ENCODE peak calls at places on chromosomes 2 and 18, in seven cellular contexts. V, A, I, X, W, H and Z are unnamed samples.

GRCh38 chr2:60839126-60839813 is 42.1 kb upstream of the REL start:
- DNase-seq in V (peak; percentile 17), A (no peak), I (no peak), X (no peak), W (no peak), H (peak; percentile 34), Z (peak; percentile 3)

GRCh38 chr2:204691911-204692510 is 146.7 kb downstream of the PARD3B start:
- DNase-seq in V (peak; percentile 9), A (peak; percentile 91), I (peak; percentile 87), X (peak; percentile 44), W (peak; percentile 78), H (peak; percentile 40), Z (peak; percentile 88)

GRCh38 chr2:179171371-179171770 is 93.3 kb downstream of the SESTD1 start:
- DNase-seq in V (no peak), A (no peak), I (no peak), X (no peak), W (no peak), H (no peak), Z (no peak)

GRCh38 chr2:102975996-102976636 is 214.3 kb downstream of the TMEM182 start:
- DNase-seq in V (peak; percentile 36), A (peak; percentile 4), I (no peak), X (peak; percentile 61), W (no peak), H (peak; percentile 73), Z (peak; percentile 83)

GRCh38 chr2:170076189-170076588 is 101.8 kb upstream of the MYO3B start:
- DNase-seq in V (no peak), A (no peak), I (no peak), X (no peak), W (no peak), H (no peak), Z (no peak)

GRCh38 chr18:55786651-55787272 is 198.8 kb upstream of the TCF4 start:
- DNase-seq in V (no peak), A (peak; percentile 36), I (no peak), X (no peak), W (no peak), H (no peak), Z (no peak)

GRCh38 chr2:82258151-82258550 is 1953.6 kb upstream of the LRRTM1 start:
- DNase-seq in V (no peak), A (no peak), I (no peak), X (no peak), W (no peak), H (no peak), Z (no peak)

GRCh38 chr2:209331291-209331844 is 92.5 kb upstream of the MAP2 start:
- DNase-seq in V (no peak), A (peak; percentile 28), I (peak; percentile 21), X (no peak), W (no peak), H (no peak), Z (peak; percentile 81)

GRCh38 chr2:200791905-200792304 is 19.8 kb upstream of the BZW1 start:
- DNase-seq in V (no peak), A (no peak), I (no peak), X (no peak), W (no peak), H (no peak), Z (no peak)

DNA sequence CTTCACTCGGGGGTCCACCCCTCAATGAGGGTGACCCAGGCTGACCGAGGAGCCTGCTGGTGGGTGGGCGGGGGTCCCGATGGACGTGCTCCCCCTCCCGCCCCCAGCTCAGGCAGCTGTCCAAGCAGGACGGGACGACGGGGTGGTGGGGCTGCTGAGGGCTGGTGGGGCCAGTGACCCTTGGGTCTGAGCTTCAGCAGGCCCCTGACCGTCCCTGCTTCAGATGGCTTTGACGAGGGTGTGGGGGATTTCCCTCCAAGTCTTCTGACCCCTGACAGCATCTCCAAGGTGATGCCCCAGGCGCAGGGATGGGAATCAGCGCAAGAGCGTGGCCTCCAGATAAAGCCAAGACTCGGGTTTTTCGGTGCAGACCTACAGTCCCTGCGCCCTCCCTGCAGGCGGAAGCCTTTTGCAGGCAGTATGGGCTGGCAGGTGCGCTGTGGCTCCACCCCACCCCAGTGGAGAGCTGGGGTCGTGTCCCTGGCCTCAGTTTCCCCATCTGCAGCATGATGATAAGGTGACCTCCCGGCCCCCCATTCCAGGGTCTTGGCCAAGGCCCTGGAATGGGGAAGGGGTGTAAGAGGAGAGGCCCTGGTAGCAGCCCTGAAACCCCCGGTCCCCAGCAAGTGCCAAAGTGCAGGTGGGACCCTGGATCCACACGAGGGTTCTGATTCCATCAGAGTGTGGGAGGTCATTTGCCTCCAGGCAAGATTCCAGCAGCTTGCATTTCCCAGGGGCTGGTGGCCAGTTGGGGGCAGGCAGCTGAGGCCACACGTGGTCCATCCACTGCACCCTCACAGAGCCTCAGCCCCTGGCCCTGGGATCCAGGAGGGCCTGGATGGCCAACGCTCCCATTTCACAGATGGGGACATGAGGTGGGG is 8.7 kb downstream of the CROCC2 start:
- DNase-seq in V (no peak), A (no peak), I (no peak), X (no peak), W (no peak), H (no peak), Z (no peak)
- H3K18ac ChIP-seq in V (no peak overlapping the region), A (no peak overlapping the region), I (peak overlapping the region; percentile 37), X (peak overlapping the region; percentile 56), W (no peak overlapping the region), H (no peak overlapping the region), Z (no peak overlapping the region)

GRCh38 chr2:165678882-165679281 is 115.2 kb downstream of the GALNT3 start:
- DNase-seq in V (no peak), A (no peak), I (no peak), X (no peak), W (no peak), H (no peak), Z (no peak)

GRCh38 chr2:165687376-165687775 is 106.7 kb downstream of the GALNT3 start:
- DNase-seq in V (no peak), A (no peak), I (no peak), X (no peak), W (no peak), H (no peak), Z (no peak)

GRCh38 chr2:165681841-165682240 is 112.2 kb downstream of the GALNT3 start:
- DNase-seq in V (no peak), A (no peak), I (no peak), X (no peak), W (no peak), H (no peak), Z (no peak)

DNA sequence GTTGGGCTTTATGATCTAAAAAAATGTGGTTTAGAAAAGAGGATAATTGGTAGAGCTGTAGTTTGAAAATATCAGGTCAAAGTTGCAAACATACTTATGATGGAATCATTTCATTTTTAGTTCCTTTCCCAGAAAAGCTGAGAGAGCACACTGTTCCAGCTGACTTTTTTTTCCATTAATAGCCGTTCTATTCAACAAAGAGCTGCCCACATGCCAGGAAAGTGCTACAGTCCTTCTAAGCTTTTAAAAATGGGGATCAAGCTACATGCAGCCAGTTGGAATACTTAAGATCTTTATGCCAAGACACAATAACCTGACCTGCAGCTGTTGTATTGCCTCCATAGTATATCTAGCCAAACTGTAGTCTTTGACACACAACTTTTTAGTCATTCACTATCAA is 111.5 kb downstream of the GALNT3 start:
- DNase-seq in V (no peak), A (no peak), I (no peak), X (no peak), W (no peak), H (no peak), Z (no peak)
- H3K23ac ChIP-seq in V (no peak overlapping the region), A (no peak overlapping the region), I (no peak overlapping the region), X (no peak overlapping the region), W (no peak overlapping the region), H (no peak overlapping the region), Z (no peak overlapping the region)

GRCh38 chr2:173130521-173131467 is 55.1 kb downstream of the MAP3K20 start:
- DNase-seq in V (no peak), A (no peak), I (no peak), X (no peak), W (no peak), H (no peak), Z (no peak)
- H4K8ac ChIP-seq in V (no peak overlapping the region), A (no peak overlapping the region), I (no peak overlapping the region), X (no peak overlapping the region), W (no peak overlapping the region), H (no peak overlapping the region), Z (no peak overlapping the region)

GRCh38 chr2:121904656-121905055 is 149.2 kb downstream of the TSN start:
- DNase-seq in V (no peak), A (no peak), I (no peak), X (no peak), W (no peak), H (no peak), Z (no peak)

GRCh38 chr2:121902171-121902591 is 146.7 kb downstream of the TSN start:
- DNase-seq in V (no peak), A (peak; percentile 6), I (no peak), X (no peak), W (no peak), H (peak; percentile 67), Z (peak; percentile 62)

GRCh38 chr2:121903037-121903689 is 147.7 kb downstream of the TSN start:
- DNase-seq in V (no peak), A (no peak), I (no peak), X (no peak), W (no peak), H (no peak), Z (no peak)

GRCh38 chr2:121900391-121900790 is 144.9 kb downstream of the TSN start:
- DNase-seq in V (no peak), A (no peak), I (no peak), X (no peak), W (no peak), H (peak; percentile 10), Z (no peak)

GRCh38 chr2:121902616-121903015 is 147.2 kb downstream of the TSN start:
- DNase-seq in V (no peak), A (no peak), I (no peak), X (no peak), W (no peak), H (no peak), Z (peak; percentile 11)
- H3K18ac ChIP-seq in V (no peak overlapping the region), A (no peak overlapping the region), I (no peak overlapping the region), X (no peak overlapping the region), W (no peak overlapping the region), H (no peak overlapping the region), Z (no peak overlapping the region)

GRCh38 chr2:214100488-214100887 is 310.4 kb upstream of the VWC2L start:
- DNase-seq in V (no peak), A (no peak), I (no peak), X (no peak), W (no peak), H (no peak), Z (no peak)

DNA sequence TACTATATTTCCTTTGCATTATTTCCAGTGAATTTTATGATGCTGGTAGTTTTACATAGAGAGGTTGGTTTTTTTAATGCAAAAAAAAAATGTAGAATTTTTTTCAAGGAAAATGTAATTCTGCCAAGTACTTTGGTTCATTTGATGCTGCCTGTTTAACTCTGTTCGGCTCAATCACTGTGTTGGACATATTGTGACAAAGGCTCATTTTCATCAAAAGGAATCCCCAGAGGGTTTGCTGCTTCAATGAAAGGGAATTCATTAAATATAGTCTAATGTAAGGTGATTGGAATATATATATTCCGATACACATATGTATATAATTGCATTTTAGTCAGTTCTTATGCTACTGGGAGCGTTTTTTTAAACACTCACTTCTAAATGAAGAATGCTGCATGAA is 314.7 kb upstream of the VWC2L start:
- DNase-seq in V (no peak), A (no peak), I (no peak), X (no peak), W (no peak), H (no peak), Z (no peak)
- H3K23ac ChIP-seq in V (no peak overlapping the region), A (no peak overlapping the region), I (no peak overlapping the region), X (no peak overlapping the region), W (no peak overlapping the region), H (no peak overlapping the region), Z (no peak overlapping the region)

DNA sequence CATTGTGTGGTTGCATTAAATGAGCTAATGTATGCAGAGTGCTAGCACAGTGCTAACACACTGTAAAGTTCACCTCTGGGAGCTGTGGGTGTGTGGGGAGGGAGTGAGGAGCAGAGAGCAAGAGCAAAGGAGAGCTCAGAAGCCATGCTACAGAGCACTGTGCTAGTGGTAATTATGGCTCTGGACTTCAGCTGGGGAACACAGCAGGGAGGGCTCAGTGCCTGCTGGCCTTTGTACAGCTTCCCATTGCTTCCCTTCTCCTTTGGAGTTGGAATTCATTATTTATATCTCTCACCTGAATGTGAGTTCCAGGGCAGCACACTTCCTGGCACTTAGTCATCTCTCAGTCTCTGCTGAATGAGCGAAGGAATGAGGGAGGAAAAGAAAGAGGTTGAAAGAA is 2.5 kb upstream of the PLA2R1 start:
- DNase-seq in V (no peak), A (no peak), I (no peak), X (no peak), W (no peak), H (no peak), Z (no peak)
- H4K8ac ChIP-seq in V (no peak overlapping the region), A (no peak overlapping the region), I (no peak overlapping the region), X (no peak overlapping the region), W (no peak overlapping the region), H (no peak overlapping the region), Z (no peak overlapping the region)